ENCODE peak calls at places on chromosome 15, in eight cellular contexts. F is neural crest cell; R is germinal center; I is cardiac muscle cell; E is activated naive CD4-positive, alpha-beta T cell; N is stomach; L is ACHN; Y is HTR-8/SVneo. S is an unnamed sample.

GRCh38 chr15:25237291-25237978 is 201.4 kb downstream of the UBE3A start:
- DNase-seq in F (no peak), R (no peak), I (no peak), E (no peak), N (no peak), L (no peak), Y (no peak), S (no peak)

GRCh38 chr15:73346735-73347312 is 21.9 kb downstream of the HCN4 start:
- DNase-seq in F (peak; percentile 57), R (peak; percentile 60), I (peak; percentile 50), E (peak; percentile 30), N (peak; percentile 74), L (peak; percentile 45), Y (peak; percentile 78), S (peak; percentile 73)

GRCh38 chr15:38474155-38474757 is 20.3 kb downstream of the FAM98B start:
- DNase-seq in F (no peak), R (peak; percentile 54), I (peak; percentile 80), E (no peak), N (no peak), L (peak; percentile 61), Y (peak; percentile 11), S (peak; percentile 35)

GRCh38 chr15:70508561-70509281 is 254.6 kb downstream of the UACA start:
- DNase-seq in F (no peak), R (no peak), I (peak; percentile 91), E (no peak), N (no peak), L (peak; percentile 81), Y (peak; percentile 96), S (no peak)

GRCh38 chr15:63112871-63113270 is 8.8 kb upstream of the LACTB start:
- DNase-seq in F (no peak), R (no peak), I (no peak), E (no peak), N (no peak), L (no peak), Y (no peak), S (peak; percentile 28)

GRCh38 chr15:56099311-56099710 is 105.9 kb upstream of the NEDD4 start:
- DNase-seq in F (no peak), R (no peak), I (no peak), E (no peak), N (no peak), L (no peak), Y (no peak), S (no peak)

GRCh38 chr15:59751552-59752413 is 62.7 kb upstream of the BNIP2 start:
- DNase-seq in F (no peak), R (no peak), I (peak; percentile 8), E (no peak), N (no peak), L (no peak), Y (peak; percentile 29), S (no peak)

GRCh38 chr15:51450001-51450400 is 108.5 kb downstream of the GLDN start:
- DNase-seq in F (no peak), R (no peak), I (peak; percentile 63), E (no peak), N (no peak), L (peak; percentile 25), Y (no peak), S (no peak)

GRCh38 chr15:45689616-45690015 is 54.8 kb downstream of the SQOR start:
- DNase-seq in F (no peak), R (no peak), I (no peak), E (no peak), N (no peak), L (no peak), Y (no peak), S (no peak)

GRCh38 chr15:56242576-56243116 is 1.0 kb downstream of the RFX7 start:
- DNase-seq in F (no peak), R (no peak), I (no peak), E (no peak), N (no peak), L (peak; percentile 13), Y (no peak), S (no peak)

GRCh38 chr15:85592148-85592547 is 202.6 kb downstream of the KLHL25 start:
- DNase-seq in F (no peak), R (no peak), I (peak; percentile 86), E (no peak), N (no peak), L (peak; percentile 62), Y (peak; percentile 71), S (no peak)

GRCh38 chr15:76967067-76967466 is 27.9 kb upstream of the PSTPIP1 start:
- DNase-seq in F (no peak), R (no peak), I (no peak), E (no peak), N (no peak), L (no peak), Y (no peak), S (no peak)

GRCh38 chr15:46461416-46461815 is 826.6 kb downstream of the SQOR start:
- DNase-seq in F (no peak), R (no peak), I (peak; percentile 6), E (no peak), N (no peak), L (no peak), Y (no peak), S (no peak)

GRCh38 chr15:58980351-58980939 is 7.0 kb upstream of the RNF111 start:
- DNase-seq in F (no peak), R (peak; percentile 23), I (peak; percentile 64), E (no peak), N (no peak), L (peak; percentile 56), Y (no peak), S (peak; percentile 40)